ENCODE peak calls at places on chromosomes 16 and 17, in eight cellular contexts. X is tibial nerve, N is GM13976, R is RWPE1, L is HFFc6, J is GM20000, T is HL-60, P is heart left ventricle. D is an unnamed sample.

GRCh38 chr17:60767744-60768308 is 90.2 kb downstream of the BCAS3 start:
- DNase-seq in R (no peak), X (no peak), J (no peak), T (no peak), N (no peak), P (no peak), L (no peak), D (no peak)

GRCh38 chr17:81101614-81102306 is 63.5 kb upstream of the PVALEF start:
- DNase-seq in N (peak; percentile 99), P (peak; percentile 77), J (peak; percentile 100), T (peak; percentile 84), L (peak; percentile 75), R (peak; percentile 84), X (peak; percentile 57), D (peak; percentile 91)

GRCh38 chr17:17026163-17026562 is 16.1 kb upstream of the MPRIP start:
- DNase-seq in T (no peak), P (no peak), L (no peak), R (no peak), N (no peak), X (no peak), J (no peak), D (no peak)

GRCh38 chr17:7644768-7645167 is 6.0 kb upstream of the ATP1B2 start:
- DNase-seq in N (no peak), P (no peak), T (no peak), J (no peak), R (no peak), X (no peak), L (no peak), D (no peak)

GRCh38 chr17:45201457-45201856 is 20.2 kb upstream of the FMNL1 start:
- DNase-seq in L (no peak), N (no peak), R (no peak), P (no peak), J (no peak), X (no peak), T (no peak), D (no peak)

GRCh38 chr17:75774471-75774987 is 9.5 kb upstream of the GALK1 start:
- DNase-seq in R (no peak), T (no peak), J (no peak), X (no peak), N (no peak), L (no peak), P (no peak), D (no peak)

GRCh38 chr16:17817260-17817659 is 346.5 kb upstream of the XYLT1 start:
- DNase-seq in J (no peak), T (no peak), N (no peak), L (no peak), X (no peak), P (no peak), R (no peak), D (no peak)

GRCh38 chr16:88868974-88869672 is 2.7 kb upstream of the PABPN1L start:
- DNase-seq in L (no peak), T (no peak), X (no peak), N (no peak), J (no peak), R (no peak), P (no peak), D (no peak)

GRCh38 chr17:28523876-28524275 is 17.7 kb downstream of the FOXN1 start:
- DNase-seq in R (no peak), X (no peak), P (no peak), T (no peak), J (no peak), N (no peak), L (no peak), D (no peak)

GRCh38 chr16:4599037-4599436 is 15.7 kb downstream of the UBALD1 start:
- DNase-seq in T (no peak), X (no peak), P (no peak), J (no peak), L (no peak), R (no peak), N (no peak), D (no peak)

GRCh38 chr16:75265911-75266701 is 14.7 kb upstream of the BCAR1 start:
- DNase-seq in R (peak; percentile 74), X (no peak), N (peak; percentile 96), P (peak; percentile 84), L (no peak), T (no peak), J (peak; percentile 98), D (peak; percentile 91)

GRCh38 chr17:61970030-61970429 is 42.2 kb upstream of the INTS2 start:
- DNase-seq in L (no peak), R (no peak), T (peak; percentile 20), N (no peak), J (no peak), X (no peak), P (no peak), D (no peak)

GRCh38 chr16:67151431-67152097 is 766 bp upstream of the B3GNT9 start:
- DNase-seq in P (no peak), L (no peak), T (no peak), J (no peak), R (no peak), N (no peak), X (no peak), D (no peak)

DNA sequence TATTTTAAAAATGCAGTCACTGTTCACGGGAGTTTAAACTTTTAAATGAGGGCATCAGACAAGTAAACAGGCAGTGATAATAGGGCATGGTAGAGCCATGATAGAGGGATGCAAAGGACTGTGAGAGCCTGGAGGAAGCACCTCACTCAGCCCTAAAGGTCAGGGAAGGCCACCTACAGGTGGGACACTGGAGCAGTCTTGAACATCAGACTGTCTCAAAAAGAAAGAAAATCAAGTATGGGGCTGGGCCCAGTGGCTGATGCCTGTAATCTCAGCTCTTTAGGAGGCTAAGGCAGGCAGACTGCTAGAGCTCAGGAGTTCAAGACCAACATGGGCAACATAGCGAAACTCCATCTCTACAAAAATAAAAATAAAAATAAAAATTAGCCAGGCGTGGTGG is 31.0 kb upstream of the DHRS7B start:
- DNase-seq in J (no peak), P (no peak), L (no peak), T (no peak), R (no peak), X (no peak), N (no peak), D (no peak)
- TF ChIP-seq CTCF in J (no peak), P (no peak), L (no peak), T (no peak), R (no peak), X (no peak), N (no peak), D (no peak)

GRCh38 chr16:29805232-29806095 is 865 bp upstream of the MAZ start:
- DNase-seq in J (peak; percentile 95), R (peak; percentile 87), L (peak; percentile 97), P (peak; percentile 98), N (peak; percentile 94), T (peak; percentile 98), X (peak; percentile 95), D (peak; percentile 98)
- TF ChIP-seq CTCF in J (no peak), R (no peak), L (peak; percentile 20), P (no peak), N (no peak), T (no peak), X (no peak), D (no peak)

GRCh38 chr17:21470861-21471260 is 94.7 kb downstream of the KCNJ12 start:
- DNase-seq in R (no peak), X (no peak), T (no peak), P (no peak), L (no peak), N (no peak), J (no peak), D (no peak)

GRCh38 chr17:21464611-21465021 is 88.5 kb downstream of the KCNJ12 start:
- DNase-seq in X (no peak), L (no peak), T (no peak), J (no peak), P (no peak), N (no peak), R (no peak), D (no peak)

GRCh38 chr17:21467196-21467595 is 91.0 kb downstream of the KCNJ12 start:
- DNase-seq in J (no peak), X (no peak), P (no peak), L (no peak), T (no peak), R (no peak), N (no peak), D (no peak)

GRCh38 chr17:21466550-21466949 is 90.4 kb downstream of the KCNJ12 start:
- DNase-seq in R (no peak), J (no peak), P (no peak), L (no peak), N (no peak), X (no peak), T (no peak), D (no peak)

GRCh38 chr17:21467739-21468490 is 91.8 kb downstream of the KCNJ12 start:
- DNase-seq in N (no peak), X (no peak), T (no peak), L (no peak), J (no peak), P (no peak), R (no peak), D (no peak)
- TF ChIP-seq CTCF in N (no peak), X (no peak), T (no peak), L (no peak), J (no peak), P (no peak), R (no peak), D (no peak)

DNA sequence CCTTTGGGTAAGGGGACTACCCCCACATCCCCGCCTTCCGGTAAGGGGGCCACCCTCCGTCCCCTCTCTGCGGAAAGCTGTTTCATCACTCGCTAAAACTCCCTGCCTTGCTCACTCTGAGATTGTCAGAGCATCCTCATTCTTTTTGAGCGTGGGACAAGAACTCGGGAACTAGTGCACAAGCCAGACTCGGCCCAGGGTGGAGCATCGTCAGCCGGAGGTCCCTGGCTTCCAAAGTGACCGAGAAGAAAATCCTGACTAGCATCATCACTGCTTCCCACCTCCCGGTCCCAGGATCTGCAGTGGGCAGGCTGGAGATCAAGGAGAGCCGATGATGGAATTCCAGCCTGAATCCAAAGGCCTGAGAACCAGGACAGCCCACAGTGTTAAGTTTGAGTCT is 380.3 kb downstream of the SEC14L1 start:
- DNase-seq in T (no peak), P (no peak), L (no peak), N (no peak), X (no peak), R (no peak), J (no peak), D (no peak)
- TF ChIP-seq CTCF in T (no peak), P (no peak), L (no peak), N (no peak), X (no peak), R (no peak), J (no peak), D (no peak)

DNA sequence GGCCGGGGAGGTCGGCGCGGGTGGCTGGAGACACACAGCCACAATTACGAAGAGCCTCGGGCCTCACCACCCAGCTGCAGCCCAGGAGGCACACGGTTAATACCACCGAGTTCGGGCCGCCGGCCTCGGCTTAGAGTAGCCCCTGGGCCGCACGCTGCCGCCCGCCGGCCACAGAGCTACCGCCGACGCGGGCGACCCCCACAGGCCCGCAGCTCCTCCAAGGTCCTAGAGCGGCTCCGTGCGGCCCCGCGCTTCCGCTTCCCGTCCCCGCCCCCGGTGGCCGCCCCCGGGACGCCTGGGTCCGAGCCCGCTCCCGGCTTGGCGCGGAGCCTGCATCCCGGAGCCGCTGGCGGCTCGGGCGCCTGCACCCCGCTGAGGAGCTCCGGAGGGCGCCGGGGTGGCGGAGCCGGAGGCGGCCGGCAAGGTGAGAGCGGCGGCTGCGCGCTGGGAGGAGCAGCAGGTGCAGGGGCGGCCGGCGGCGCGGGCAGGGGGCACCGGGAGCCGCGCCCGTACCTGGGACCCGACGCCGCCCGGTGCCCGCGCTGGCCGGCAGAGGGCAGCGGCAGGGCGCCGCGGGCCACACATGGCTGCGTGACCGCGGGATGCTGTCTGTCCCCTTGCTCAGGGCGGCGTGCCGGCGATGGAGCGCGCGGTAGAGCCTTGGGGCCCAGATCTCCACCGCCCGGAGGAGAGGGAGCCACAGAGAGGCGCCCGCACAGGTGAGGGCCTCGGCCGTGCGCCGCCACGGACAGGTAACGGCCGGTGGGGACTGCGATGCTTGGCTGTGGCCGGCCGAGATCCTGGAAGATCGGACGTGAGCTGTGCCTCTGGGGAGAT is at the start of gene ZNF48:
- DNase-seq in R (peak; percentile 38), X (peak; percentile 62), L (peak; percentile 77), P (peak; percentile 91), T (peak; percentile 52), N (peak; percentile 85), J (peak; percentile 89), D (peak; percentile 68)
- TF ChIP-seq CTCF in R (peak; percentile 76), X (peak; percentile 37), L (peak; percentile 58), P (peak; percentile 22), T (no peak), N (peak; percentile 57), J (peak; percentile 26), D (peak; percentile 56)